ENCODE peak calls at places on chromosomes 13 and 19, in four cellular contexts. One of them, this sample, is unnamed.
A peak's percentile ranks its signal among the peaks of the same experiment; 100 is the strongest.

GRCh38 chr19:16139752-16140151 is 3.7 kb upstream of the HSH2D start:
- ATAC-seq in Right ventricle myocardium superior: no peak
- ATAC-seq in activated CD8-positive, alpha-beta T cell treated with anti-CD3 and anti-CD28 coated beads for 36 hours: no peak
- ATAC-seq in heart right ventricle: no peak
- ATAC-seq in this sample: no peak

GRCh38 chr13:50829896-50830295 is 13.6 kb downstream of the DLEU7 start:
- ATAC-seq in Right ventricle myocardium superior: no peak
- ATAC-seq in activated CD8-positive, alpha-beta T cell treated with anti-CD3 and anti-CD28 coated beads for 36 hours: no peak
- ATAC-seq in heart right ventricle: no peak
- ATAC-seq in this sample: no peak

GRCh38 chr13:25806304-25806974 is 245.4 kb downstream of the SHISA2 start:
- ATAC-seq in Right ventricle myocardium superior: no peak
- ATAC-seq in activated CD8-positive, alpha-beta T cell treated with anti-CD3 and anti-CD28 coated beads for 36 hours: peak; percentile 90
- ATAC-seq in heart right ventricle: no peak
- ATAC-seq in this sample: no peak

GRCh38 chr13:112984954-112985802 is 16.2 kb downstream of the MCF2L start:
- ATAC-seq in Right ventricle myocardium superior: no peak
- ATAC-seq in activated CD8-positive, alpha-beta T cell treated with anti-CD3 and anti-CD28 coated beads for 36 hours: no peak
- ATAC-seq in heart right ventricle: no peak
- ATAC-seq in this sample: no peak

GRCh38 chr13:94858856-94859811 is 146.8 kb upstream of the SOX21 start:
- ATAC-seq in heart right ventricle: peak; percentile 71
- ATAC-seq in activated CD8-positive, alpha-beta T cell treated with anti-CD3 and anti-CD28 coated beads for 36 hours: no peak
- ATAC-seq in Right ventricle myocardium superior: peak; percentile 95
- ATAC-seq in this sample: peak; percentile 54

GRCh38 chr19:49843265-49843664 is 7.7 kb upstream of the PTOV1 start:
- ATAC-seq in Right ventricle myocardium superior: no peak
- ATAC-seq in heart right ventricle: no peak
- ATAC-seq in activated CD8-positive, alpha-beta T cell treated with anti-CD3 and anti-CD28 coated beads for 36 hours: no peak
- ATAC-seq in this sample: peak; percentile 28

GRCh38 chr19:14561832-14562351 is 10.0 kb downstream of the NDUFB7 start:
- ATAC-seq in Right ventricle myocardium superior: peak; percentile 48
- ATAC-seq in activated CD8-positive, alpha-beta T cell treated with anti-CD3 and anti-CD28 coated beads for 36 hours: no peak
- ATAC-seq in heart right ventricle: peak; percentile 45
- ATAC-seq in this sample: peak; percentile 20

GRCh38 chr19:38055040-38055439 is 148.0 kb downstream of the SIPA1L3 start:
- ATAC-seq in Right ventricle myocardium superior: no peak
- ATAC-seq in heart right ventricle: no peak
- ATAC-seq in activated CD8-positive, alpha-beta T cell treated with anti-CD3 and anti-CD28 coated beads for 36 hours: no peak
- ATAC-seq in this sample: no peak

GRCh38 chr13:52835071-52835793 is 13.2 kb downstream of the PCDH8 start:
- ATAC-seq in activated CD8-positive, alpha-beta T cell treated with anti-CD3 and anti-CD28 coated beads for 36 hours: no peak
- ATAC-seq in heart right ventricle: no peak
- ATAC-seq in Right ventricle myocardium superior: no peak
- ATAC-seq in this sample: no peak

GRCh38 chr19:55584871-55585270 is 4.2 kb upstream of the ZNF579 start:
- ATAC-seq in heart right ventricle: no peak
- ATAC-seq in Right ventricle myocardium superior: no peak
- ATAC-seq in activated CD8-positive, alpha-beta T cell treated with anti-CD3 and anti-CD28 coated beads for 36 hours: no peak
- ATAC-seq in this sample: no peak

GRCh38 chr13:108437496-108437895 is 168.0 kb downstream of the TNFSF13B start:
- ATAC-seq in activated CD8-positive, alpha-beta T cell treated with anti-CD3 and anti-CD28 coated beads for 36 hours: no peak
- ATAC-seq in Right ventricle myocardium superior: no peak
- ATAC-seq in heart right ventricle: no peak
- ATAC-seq in this sample: no peak

GRCh38 chr13:99614465-99614885 is 113.2 kb downstream of the TM9SF2 start:
- ATAC-seq in Right ventricle myocardium superior: no peak
- ATAC-seq in heart right ventricle: no peak
- ATAC-seq in activated CD8-positive, alpha-beta T cell treated with anti-CD3 and anti-CD28 coated beads for 36 hours: peak; percentile 83
- ATAC-seq in this sample: peak; percentile 97

GRCh38 chr19:38213911-38214625 is 10.0 kb downstream of the DPF1 start:
- ATAC-seq in Right ventricle myocardium superior: no peak
- ATAC-seq in activated CD8-positive, alpha-beta T cell treated with anti-CD3 and anti-CD28 coated beads for 36 hours: peak; percentile 90
- ATAC-seq in heart right ventricle: no peak
- ATAC-seq in this sample: no peak

GRCh38 chr13:106089251-106089940 is 446.1 kb downstream of the EFNB2 start:
- ATAC-seq in activated CD8-positive, alpha-beta T cell treated with anti-CD3 and anti-CD28 coated beads for 36 hours: no peak
- ATAC-seq in heart right ventricle: no peak
- ATAC-seq in Right ventricle myocardium superior: no peak
- ATAC-seq in this sample: no peak

GRCh38 chr19:38243279-38243673 is 12.9 kb downstream of the PPP1R14A start:
- ATAC-seq in activated CD8-positive, alpha-beta T cell treated with anti-CD3 and anti-CD28 coated beads for 36 hours: no peak
- ATAC-seq in Right ventricle myocardium superior: no peak
- ATAC-seq in heart right ventricle: no peak
- ATAC-seq in this sample: no peak

GRCh38 chr19:43634516-43634876 is 5.2 kb downstream of the CADM4 start:
- ATAC-seq in heart right ventricle: no peak
- ATAC-seq in activated CD8-positive, alpha-beta T cell treated with anti-CD3 and anti-CD28 coated beads for 36 hours: no peak
- ATAC-seq in Right ventricle myocardium superior: no peak
- ATAC-seq in this sample: no peak

GRCh38 chr13:110209950-110210603 is 96.9 kb downstream of the COL4A1 start:
- ATAC-seq in Right ventricle myocardium superior: no peak
- ATAC-seq in activated CD8-positive, alpha-beta T cell treated with anti-CD3 and anti-CD28 coated beads for 36 hours: no peak
- ATAC-seq in heart right ventricle: no peak
- ATAC-seq in this sample: peak; percentile 23

GRCh38 chr19:48739835-48740704 is at the start of gene RASIP1:
- ATAC-seq in Right ventricle myocardium superior: peak; percentile 4
- ATAC-seq in activated CD8-positive, alpha-beta T cell treated with anti-CD3 and anti-CD28 coated beads for 36 hours: no peak
- ATAC-seq in heart right ventricle: peak; percentile 65
- ATAC-seq in this sample: peak; percentile 1

GRCh38 chr13:69857188-69857821 is 250.3 kb upstream of the ATXN8OS start:
- ATAC-seq in activated CD8-positive, alpha-beta T cell treated with anti-CD3 and anti-CD28 coated beads for 36 hours: no peak
- ATAC-seq in heart right ventricle: no peak
- ATAC-seq in Right ventricle myocardium superior: no peak
- ATAC-seq in this sample: peak; percentile 33

GRCh38 chr13:31859546-31859945 is 120.2 kb downstream of the RXFP2 start:
- ATAC-seq in activated CD8-positive, alpha-beta T cell treated with anti-CD3 and anti-CD28 coated beads for 36 hours: no peak
- ATAC-seq in heart right ventricle: peak; percentile 21
- ATAC-seq in Right ventricle myocardium superior: peak; percentile 38
- ATAC-seq in this sample: no peak

This sample was measured in esophagus mucosa.